ENCODE peak calls at places on chromosome 7, in seven cellular contexts. U is stimulated activated CD4-positive, alpha-beta T cell treated with anti-CD3 and anti-CD28 coated beads, Interleukin-2, amount 100 ng/mL, for 24 hours; L is activated T-cell treated with anti-CD3 and anti-CD28 coated beads, Interleukin-2, amount 50 U/mL, for 1 hour; I is activated naive CD4-positive, alpha-beta T cell treated with Interleukin-2 at 50 U/mL for 16 hours; S is CD8-positive, alpha-beta T cell; Z is lower leg skin; X is GM12878. Q is an unnamed sample.

GRCh38 chr7:110595694-110596093 is 495.2 kb upstream of the LRRN3 start:
- DNase-seq in U (no peak), L (no peak), I (no peak), S (no peak), Z (no peak), X (no peak), Q (no peak)

GRCh38 chr7:130371059-130371458 is 9.2 kb upstream of the CPA1 start:
- DNase-seq in U (no peak), L (no peak), I (no peak), S (no peak), Z (peak; percentile 43), X (no peak), Q (no peak)

GRCh38 chr7:139702811-139703467 is 74.9 kb downstream of the HIPK2 start:
- DNase-seq in U (no peak), L (no peak), I (no peak), S (no peak), Z (no peak), X (no peak), Q (no peak)

GRCh38 chr7:141641876-141642275 is 60.1 kb downstream of the DENND11 start:
- DNase-seq in U (no peak), L (no peak), I (no peak), S (no peak), Z (no peak), X (no peak), Q (no peak)

GRCh38 chr7:47239034-47239433 is 342.9 kb downstream of the TNS3 start:
- DNase-seq in U (no peak), L (no peak), I (no peak), S (no peak), Z (no peak), X (no peak), Q (no peak)

GRCh38 chr7:36148422-36149065 is 4.5 kb upstream of the EEPD1 start:
- DNase-seq in U (no peak), L (no peak), I (no peak), S (no peak), Z (no peak), X (no peak), Q (no peak)

GRCh38 chr7:139526578-139527544 is 3.4 kb downstream of the CLEC2L start:
- DNase-seq in U (no peak), L (no peak), I (no peak), S (no peak), Z (no peak), X (no peak), Q (no peak)

GRCh38 chr7:50348469-50349162 is 44.1 kb downstream of the IKZF1 start:
- DNase-seq in U (no peak), L (no peak), I (no peak), S (no peak), Z (no peak), X (no peak), Q (no peak)

GRCh38 chr7:8015746-8016120 is 47.1 kb downstream of the GLCCI1 start:
- DNase-seq in U (no peak), L (no peak), I (no peak), S (no peak), Z (no peak), X (no peak), Q (no peak)

GRCh38 chr7:77913977-77914607 is 115.5 kb downstream of the PHTF2 start:
- DNase-seq in U (no peak), L (no peak), I (no peak), S (no peak), Z (no peak), X (no peak), Q (no peak)

GRCh38 chr7:91062713-91063112 is 201.5 kb upstream of the FZD1 start:
- DNase-seq in U (no peak), L (no peak), I (no peak), S (no peak), Z (no peak), X (no peak), Q (no peak)

GRCh38 chr7:81503321-81503720 is 266.5 kb downstream of the HGF start:
- DNase-seq in U (no peak), L (no peak), I (no peak), S (no peak), Z (no peak), X (no peak), Q (no peak)

Q was measured in Caki2.